ENCODE peak calls at places on chromosomes 6 and 20, in five cellular contexts. One of them, this sample, is unnamed.
A peak's percentile ranks its signal among the peaks of the same experiment; 100 is the strongest.

GRCh38 chr6:27896398-27896796 is 15.8 kb downstream of the OR2B2 start:
- DNase-seq in lower lobe of right lung: no peak
- DNase-seq in CD8-positive, alpha-beta T cell: no peak
- DNase-seq in cardiac muscle cell: no peak
- DNase-seq in Calu3: no peak
- DNase-seq in this sample: no peak

GRCh38 chr6:16514249-16514648 is 247.0 kb downstream of the ATXN1 start:
- DNase-seq in lower lobe of right lung: no peak
- DNase-seq in CD8-positive, alpha-beta T cell: no peak
- DNase-seq in Calu3: peak; percentile 6
- DNase-seq in cardiac muscle cell: peak; percentile 85
- DNase-seq in this sample: peak; percentile 59

GRCh38 chr20:47762699-47763098 is 22.6 kb downstream of the SULF2 start:
- DNase-seq in CD8-positive, alpha-beta T cell: no peak
- DNase-seq in lower lobe of right lung: no peak
- DNase-seq in Calu3: peak; percentile 24
- DNase-seq in cardiac muscle cell: peak; percentile 74
- DNase-seq in this sample: peak; percentile 48

GRCh38 chr6:119226089-119226488 is 123.5 kb downstream of the MAN1A1 start:
- DNase-seq in lower lobe of right lung: no peak
- DNase-seq in cardiac muscle cell: no peak
- DNase-seq in CD8-positive, alpha-beta T cell: no peak
- DNase-seq in Calu3: no peak
- DNase-seq in this sample: no peak

GRCh38 chr6:138485586-138486248 is 13.6 kb downstream of the NHSL1 start:
- DNase-seq in cardiac muscle cell: peak; percentile 4
- DNase-seq in CD8-positive, alpha-beta T cell: no peak
- DNase-seq in Calu3: no peak
- DNase-seq in lower lobe of right lung: no peak
- DNase-seq in this sample: peak; percentile 8

GRCh38 chr20:60899320-60899719 is 352.7 kb upstream of the CDH4 start:
- DNase-seq in Calu3: no peak
- DNase-seq in cardiac muscle cell: no peak
- DNase-seq in lower lobe of right lung: no peak
- DNase-seq in CD8-positive, alpha-beta T cell: no peak
- DNase-seq in this sample: no peak

GRCh38 chr6:128491041-128491642 is 29.3 kb downstream of the PTPRK start:
- DNase-seq in CD8-positive, alpha-beta T cell: no peak
- DNase-seq in cardiac muscle cell: peak; percentile 58
- DNase-seq in lower lobe of right lung: no peak
- DNase-seq in Calu3: peak; percentile 60
- DNase-seq in this sample: no peak

GRCh38 chr20:63502671-63503172 is 3.8 kb upstream of the EEF1A2 start:
- DNase-seq in cardiac muscle cell: no peak
- DNase-seq in CD8-positive, alpha-beta T cell: no peak
- DNase-seq in lower lobe of right lung: peak; percentile 25
- DNase-seq in Calu3: no peak
- DNase-seq in this sample: no peak

GRCh38 chr20:49490689-49491088 is 8.2 kb upstream of the KCNB1 start:
- DNase-seq in cardiac muscle cell: no peak
- DNase-seq in CD8-positive, alpha-beta T cell: no peak
- DNase-seq in Calu3: no peak
- DNase-seq in lower lobe of right lung: no peak
- DNase-seq in this sample: no peak

GRCh38 chr6:29826271-29826670 is 1.4 kb upstream of the HLA-G start:
- DNase-seq in CD8-positive, alpha-beta T cell: no peak
- DNase-seq in Calu3: no peak
- DNase-seq in lower lobe of right lung: no peak
- DNase-seq in cardiac muscle cell: no peak
- DNase-seq in this sample: no peak

GRCh38 chr20:47125553-47126373 is 230.7 kb downstream of the ZMYND8 start:
- DNase-seq in cardiac muscle cell: peak; percentile 57
- DNase-seq in lower lobe of right lung: no peak
- DNase-seq in Calu3: peak; percentile 27
- DNase-seq in CD8-positive, alpha-beta T cell: no peak
- DNase-seq in this sample: peak; percentile 51

GRCh38 chr6:106608080-106608668 is 21.1 kb downstream of the RTN4IP1 start:
- DNase-seq in lower lobe of right lung: no peak
- DNase-seq in cardiac muscle cell: peak; percentile 65
- DNase-seq in CD8-positive, alpha-beta T cell: no peak
- DNase-seq in Calu3: peak; percentile 58
- DNase-seq in this sample: peak; percentile 62

GRCh38 chr6:56547687-56548086 is 95.0 kb downstream of the DST start:
- DNase-seq in cardiac muscle cell: no peak
- DNase-seq in CD8-positive, alpha-beta T cell: no peak
- DNase-seq in lower lobe of right lung: no peak
- DNase-seq in Calu3: no peak
- DNase-seq in this sample: no peak

GRCh38 chr6:39553811-39554802 is 171.1 kb downstream of the KIF6 start:
- DNase-seq in cardiac muscle cell: peak; percentile 46
- DNase-seq in Calu3: no peak
- DNase-seq in lower lobe of right lung: no peak
- DNase-seq in CD8-positive, alpha-beta T cell: no peak
- DNase-seq in this sample: peak; percentile 83

GRCh38 chr6:109944448-109944847 is 33.7 kb upstream of the GPR6 start:
- DNase-seq in CD8-positive, alpha-beta T cell: no peak
- DNase-seq in lower lobe of right lung: no peak
- DNase-seq in Calu3: peak; percentile 74
- DNase-seq in cardiac muscle cell: no peak
- DNase-seq in this sample: no peak

GRCh38 chr20:60789399-60789798 is 462.7 kb upstream of the CDH4 start:
- DNase-seq in CD8-positive, alpha-beta T cell: no peak
- DNase-seq in cardiac muscle cell: no peak
- DNase-seq in Calu3: no peak
- DNase-seq in lower lobe of right lung: no peak
- DNase-seq in this sample: no peak

GRCh38 chr20:63578224-63579016 is 4.4 kb upstream of the HELZ2 start:
- DNase-seq in Calu3: no peak
- DNase-seq in lower lobe of right lung: no peak
- DNase-seq in CD8-positive, alpha-beta T cell: no peak
- DNase-seq in cardiac muscle cell: no peak
- DNase-seq in this sample: no peak

GRCh38 chr6:142627474-142627873 is 317.5 kb downstream of the HIVEP2 start:
- DNase-seq in CD8-positive, alpha-beta T cell: no peak
- DNase-seq in Calu3: no peak
- DNase-seq in cardiac muscle cell: no peak
- DNase-seq in lower lobe of right lung: no peak
- DNase-seq in this sample: no peak

GRCh38 chr6:112272799-112273198 is 18.4 kb upstream of the LAMA4 start:
- DNase-seq in CD8-positive, alpha-beta T cell: no peak
- DNase-seq in Calu3: no peak
- DNase-seq in cardiac muscle cell: no peak
- DNase-seq in lower lobe of right lung: no peak
- DNase-seq in this sample: no peak

GRCh38 chr6:72218125-72218524 is 331.8 kb downstream of the RIMS1 start:
- DNase-seq in lower lobe of right lung: no peak
- DNase-seq in CD8-positive, alpha-beta T cell: no peak
- DNase-seq in Calu3: peak; percentile 57
- DNase-seq in cardiac muscle cell: peak; percentile 43
- DNase-seq in this sample: peak; percentile 20

GRCh38 chr20:21302645-21303060 is 478 bp upstream of the XRN2 start:
- DNase-seq in CD8-positive, alpha-beta T cell: no peak
- DNase-seq in Calu3: no peak
- DNase-seq in cardiac muscle cell: no peak
- DNase-seq in lower lobe of right lung: no peak
- DNase-seq in this sample: no peak

GRCh38 chr6:25223421-25224052 is 55.6 kb upstream of the CARMIL1 start:
- DNase-seq in cardiac muscle cell: peak; percentile 80
- DNase-seq in lower lobe of right lung: peak; percentile 50
- DNase-seq in CD8-positive, alpha-beta T cell: peak; percentile 73
- DNase-seq in Calu3: peak; percentile 92
- DNase-seq in this sample: peak; percentile 69

GRCh38 chr20:19022791-19023448 is 189.5 kb upstream of the SLC24A3 start:
- DNase-seq in lower lobe of right lung: no peak
- DNase-seq in Calu3: no peak
- DNase-seq in CD8-positive, alpha-beta T cell: no peak
- DNase-seq in cardiac muscle cell: no peak
- DNase-seq in this sample: no peak

GRCh38 chr6:15872252-15873103 is 209.7 kb upstream of the DTNBP1 start:
- DNase-seq in cardiac muscle cell: peak; percentile 79
- DNase-seq in lower lobe of right lung: no peak
- DNase-seq in Calu3: no peak
- DNase-seq in CD8-positive, alpha-beta T cell: no peak
- DNase-seq in this sample: peak; percentile 83

GRCh38 chr6:152071318-152071717 is 263.8 kb downstream of the ESR1 start:
- DNase-seq in lower lobe of right lung: no peak
- DNase-seq in CD8-positive, alpha-beta T cell: no peak
- DNase-seq in Calu3: no peak
- DNase-seq in cardiac muscle cell: no peak
- DNase-seq in this sample: no peak

GRCh38 chr6:17724341-17724740 is 17.6 kb upstream of the NUP153 start:
- DNase-seq in lower lobe of right lung: no peak
- DNase-seq in Calu3: no peak
- DNase-seq in cardiac muscle cell: no peak
- DNase-seq in CD8-positive, alpha-beta T cell: no peak
- DNase-seq in this sample: no peak

GRCh38 chr6:96812077-96812703 is 25.1 kb downstream of the GPR63 start:
- DNase-seq in CD8-positive, alpha-beta T cell: no peak
- DNase-seq in lower lobe of right lung: no peak
- DNase-seq in Calu3: no peak
- DNase-seq in cardiac muscle cell: peak; percentile 47
- DNase-seq in this sample: peak; percentile 9

GRCh38 chr20:61724376-61724775 is 341.3 kb downstream of the TAF4 start:
- DNase-seq in lower lobe of right lung: no peak
- DNase-seq in cardiac muscle cell: no peak
- DNase-seq in CD8-positive, alpha-beta T cell: no peak
- DNase-seq in Calu3: peak; percentile 30
- DNase-seq in this sample: peak; percentile 11

GRCh38 chr20:719816-720215 is 44.2 kb upstream of the SCRT2 start:
- DNase-seq in CD8-positive, alpha-beta T cell: no peak
- DNase-seq in cardiac muscle cell: peak; percentile 13
- DNase-seq in Calu3: no peak
- DNase-seq in lower lobe of right lung: no peak
- DNase-seq in this sample: no peak

GRCh38 chr6:146785001-146785585 is 186.3 kb downstream of the ADGB start:
- DNase-seq in CD8-positive, alpha-beta T cell: no peak
- DNase-seq in Calu3: peak; percentile 18
- DNase-seq in cardiac muscle cell: peak; percentile 66
- DNase-seq in lower lobe of right lung: no peak
- DNase-seq in this sample: peak; percentile 21

GRCh38 chr20:47452736-47453161 is 48.9 kb upstream of the NCOA3 start:
- DNase-seq in CD8-positive, alpha-beta T cell: no peak
- DNase-seq in Calu3: no peak
- DNase-seq in lower lobe of right lung: no peak
- DNase-seq in cardiac muscle cell: no peak
- DNase-seq in this sample: no peak

GRCh38 chr6:8958894-8959511 is 523.7 kb upstream of the SLC35B3 start:
- DNase-seq in CD8-positive, alpha-beta T cell: no peak
- DNase-seq in cardiac muscle cell: no peak
- DNase-seq in lower lobe of right lung: no peak
- DNase-seq in Calu3: no peak
- DNase-seq in this sample: no peak

GRCh38 chr20:19384940-19385339 is 172.5 kb downstream of the SLC24A3 start:
- DNase-seq in cardiac muscle cell: no peak
- DNase-seq in lower lobe of right lung: no peak
- DNase-seq in CD8-positive, alpha-beta T cell: no peak
- DNase-seq in Calu3: no peak
- DNase-seq in this sample: no peak

GRCh38 chr6:100343678-100344077 is 121.0 kb downstream of the SIM1 start:
- DNase-seq in cardiac muscle cell: peak; percentile 39
- DNase-seq in Calu3: no peak
- DNase-seq in lower lobe of right lung: no peak
- DNase-seq in CD8-positive, alpha-beta T cell: no peak
- DNase-seq in this sample: peak; percentile 63

GRCh38 chr20:53162251-53162835 is 190.2 kb downstream of the TSHZ2 start:
- DNase-seq in CD8-positive, alpha-beta T cell: no peak
- DNase-seq in lower lobe of right lung: no peak
- DNase-seq in Calu3: peak; percentile 60
- DNase-seq in cardiac muscle cell: peak; percentile 59
- DNase-seq in this sample: peak; percentile 60
- TF ChIP-seq CTCF in CD8-positive, alpha-beta T cell: no peak
- TF ChIP-seq CTCF in lower lobe of right lung: no peak
- TF ChIP-seq CTCF in Calu3: no peak
- TF ChIP-seq CTCF in cardiac muscle cell: peak; percentile 29
- TF ChIP-seq CTCF in this sample: peak; percentile 47

GRCh38 chr6:4805553-4806307 is 29.5 kb downstream of the CDYL start:
- DNase-seq in cardiac muscle cell: peak; percentile 45
- DNase-seq in lower lobe of right lung: peak; percentile 63
- DNase-seq in CD8-positive, alpha-beta T cell: no peak
- DNase-seq in Calu3: peak; percentile 62
- DNase-seq in this sample: peak; percentile 34
- TF ChIP-seq CTCF in cardiac muscle cell: peak; percentile 61
- TF ChIP-seq CTCF in lower lobe of right lung: peak; percentile 62
- TF ChIP-seq CTCF in CD8-positive, alpha-beta T cell: no peak
- TF ChIP-seq CTCF in Calu3: peak; percentile 55
- TF ChIP-seq CTCF in this sample: peak; percentile 62

GRCh38 chr20:57939499-57939898 is 229.7 kb upstream of the PMEPA1 start:
- DNase-seq in CD8-positive, alpha-beta T cell: no peak
- DNase-seq in lower lobe of right lung: no peak
- DNase-seq in cardiac muscle cell: no peak
- DNase-seq in Calu3: no peak
- DNase-seq in this sample: no peak
- TF ChIP-seq CTCF in CD8-positive, alpha-beta T cell: no peak
- TF ChIP-seq CTCF in lower lobe of right lung: no peak
- TF ChIP-seq CTCF in cardiac muscle cell: no peak
- TF ChIP-seq CTCF in Calu3: no peak
- TF ChIP-seq CTCF in this sample: no peak

DNA sequence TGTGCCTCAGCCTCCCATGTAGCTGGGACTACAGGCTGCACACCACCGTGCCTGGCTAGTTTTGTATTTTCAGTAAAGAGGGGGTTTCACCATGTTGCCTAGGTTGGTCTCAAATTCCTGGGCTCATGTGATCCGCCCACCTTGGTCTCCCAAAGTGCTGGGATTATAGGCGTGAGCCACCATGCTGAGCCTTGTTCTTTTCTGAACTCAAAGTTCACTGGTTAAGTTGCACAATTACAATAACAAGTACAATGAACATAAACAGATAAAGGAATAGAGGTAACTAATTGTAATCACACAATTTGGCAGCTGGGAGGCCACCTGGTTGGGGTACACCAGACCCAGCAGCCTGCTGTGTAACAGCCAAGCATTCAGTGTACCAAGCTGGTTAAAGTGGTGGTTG is 6.7 kb downstream of the NUDT3 start:
- DNase-seq in Calu3: no peak
- DNase-seq in CD8-positive, alpha-beta T cell: no peak
- DNase-seq in lower lobe of right lung: no peak
- DNase-seq in cardiac muscle cell: no peak
- DNase-seq in this sample: no peak
- TF ChIP-seq CTCF in Calu3: no peak
- TF ChIP-seq CTCF in CD8-positive, alpha-beta T cell: no peak
- TF ChIP-seq CTCF in lower lobe of right lung: no peak
- TF ChIP-seq CTCF in cardiac muscle cell: no peak
- TF ChIP-seq CTCF in this sample: no peak

GRCh38 chr6:153503810-153504209 is 372.7 kb upstream of the RGS17 start:
- DNase-seq in cardiac muscle cell: peak; percentile 2
- DNase-seq in Calu3: no peak
- DNase-seq in CD8-positive, alpha-beta T cell: no peak
- DNase-seq in lower lobe of right lung: no peak
- DNase-seq in this sample: no peak
- TF ChIP-seq CTCF in cardiac muscle cell: no peak
- TF ChIP-seq CTCF in Calu3: no peak
- TF ChIP-seq CTCF in CD8-positive, alpha-beta T cell: no peak
- TF ChIP-seq CTCF in lower lobe of right lung: no peak
- TF ChIP-seq CTCF in this sample: no peak

This sample was measured in AG10803.